ENCODE peak calls at places on chromosomes 1 and 21, in eight cellular contexts. H is K562; E is stomach; P is keratinocyte; I is A549; B is pancreas; F is MM.1S; K is CD8-positive, alpha-beta T cell. C is an unnamed sample.

GRCh38 chr1:71196685-71197084 is 115.8 kb upstream of the ZRANB2 start:
- DNase-seq in I (peak), H (no peak), E (no peak), F (peak), B (no peak), K (no peak), P (no peak), C (peak)

GRCh38 chr1:152622803-152623202 is at the start of gene LCE3A:
- DNase-seq in B (peak), H (no peak), I (no peak), K (no peak), F (peak), P (no peak), E (no peak), C (no peak)

GRCh38 chr1:12143631-12144155 is 23.1 kb upstream of the TNFRSF1B start:
- DNase-seq in I (no peak), K (no peak), E (peak), B (peak), F (no peak), H (peak), P (no peak), C (peak)

GRCh38 chr21:28212056-28212455 is 780.6 kb downstream of the LTN1 start:
- DNase-seq in K (no peak), B (no peak), H (no peak), F (no peak), P (no peak), E (no peak), I (no peak), C (no peak)

GRCh38 chr1:194658090-194658439 is 1471.7 kb upstream of the B3GALT2 start:
- DNase-seq in F (peak), K (no peak), B (no peak), E (no peak), I (no peak), H (peak), P (no peak), C (peak)

GRCh38 chr1:7046314-7046713 is 261.1 kb downstream of the CAMTA1 start:
- DNase-seq in K (no peak), F (no peak), E (peak), I (no peak), B (no peak), H (no peak), P (no peak), C (peak)

GRCh38 chr1:26535201-26535600 is 5.6 kb downstream of the RPS6KA1 start:
- DNase-seq in H (no peak), B (no peak), K (no peak), I (no peak), P (no peak), F (no peak), E (no peak), C (no peak)

GRCh38 chr1:16155537-16156410 is at the start of gene EPHA2:
- DNase-seq in B (peak), E (peak), H (no peak), K (no peak), F (no peak), P (no peak), I (peak), C (peak)

GRCh38 chr1:205582471-205583291 is 49.1 kb downstream of the ELK4 start:
- DNase-seq in F (no peak), H (no peak), B (no peak), I (no peak), P (no peak), K (no peak), E (peak), C (no peak)

GRCh38 chr1:214761030-214761429 is 158.0 kb downstream of the CENPF start:
- DNase-seq in F (no peak), B (no peak), H (no peak), K (no peak), P (no peak), E (no peak), I (no peak), C (no peak)

GRCh38 chr1:57258616-57259330 is 165.1 kb downstream of the DAB1 start:
- DNase-seq in B (no peak), F (no peak), H (no peak), I (no peak), P (no peak), K (no peak), E (no peak), C (no peak)

GRCh38 chr1:225651872-225652725 is 824 bp downstream of the ENAH start:
- DNase-seq in I (no peak), E (no peak), P (no peak), B (peak), F (peak), H (no peak), K (no peak), C (peak)

GRCh38 chr1:214833357-214833756 is 230.4 kb downstream of the CENPF start:
- DNase-seq in P (no peak), F (no peak), H (no peak), E (no peak), K (no peak), I (no peak), B (no peak), C (no peak)

GRCh38 chr1:221522440-221523050 is 219.3 kb downstream of the DUSP10 start:
- DNase-seq in P (no peak), F (no peak), I (no peak), K (no peak), B (no peak), H (no peak), E (no peak), C (no peak)

GRCh38 chr1:32215629-32216505 is 6.3 kb downstream of the TMEM234 start:
- DNase-seq in I (peak), B (no peak), P (no peak), E (peak), H (peak), K (peak), F (peak), C (peak)

GRCh38 chr1:240618946-240619345 is 7.0 kb upstream of the GREM2 start:
- DNase-seq in F (no peak), E (no peak), I (no peak), P (no peak), B (no peak), K (no peak), H (no peak), C (no peak)

GRCh38 chr1:3693321-3693720 is 41.0 kb downstream of the TP73 start:
- DNase-seq in K (no peak), B (no peak), F (no peak), E (no peak), H (no peak), I (no peak), P (no peak), C (no peak)

GRCh38 chr1:160874935-160875334 is 10.0 kb downstream of the ITLN1 start:
- DNase-seq in F (no peak), B (no peak), P (no peak), H (no peak), I (no peak), K (no peak), E (no peak), C (no peak)

GRCh38 chr1:53156783-53157182 is 14.3 kb upstream of the SLC1A7 start:
- DNase-seq in K (no peak), B (no peak), P (no peak), H (no peak), I (no peak), E (no peak), F (no peak), C (no peak)

GRCh38 chr1:242826706-242827336 is 302.3 kb upstream of the PLD5 start:
- DNase-seq in H (no peak), P (no peak), I (no peak), B (no peak), K (no peak), F (no peak), E (no peak), C (no peak)

GRCh38 chr1:59124166-59124565 is 172.7 kb upstream of the FGGY start:
- DNase-seq in I (no peak), K (no peak), H (no peak), P (no peak), E (no peak), F (no peak), B (no peak), C (peak)

GRCh38 chr1:237562247-237562823 is 328.4 kb downstream of the ZP4 start:
- DNase-seq in E (no peak), K (no peak), H (peak), P (peak), F (peak), I (peak), B (no peak), C (peak)

DNA sequence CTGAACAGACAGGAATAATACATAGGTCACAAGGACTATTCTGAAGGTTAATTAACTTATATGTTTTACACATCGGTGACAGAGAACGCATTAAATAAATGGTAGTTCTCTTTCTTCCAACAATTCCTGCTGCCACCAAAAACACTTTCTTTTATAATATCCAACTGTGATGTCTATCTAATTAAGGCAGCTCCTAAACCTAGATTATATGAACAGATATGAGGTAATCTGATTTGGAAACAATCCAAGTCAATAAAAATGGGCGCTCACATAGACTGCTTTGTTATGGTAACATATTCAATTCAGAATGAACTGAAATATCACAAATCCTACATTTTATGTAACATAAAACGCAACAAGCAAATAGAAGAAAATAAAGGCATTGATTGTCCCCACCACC is 16.0 kb downstream of the CYYR1 start:
- DNase-seq in F (no peak), H (no peak), E (no peak), B (no peak), I (no peak), P (no peak), K (no peak), C (no peak)
- TF ChIP-seq CTCF in F (no peak), H (no peak), E (no peak), B (no peak), I (no peak), P (no peak), K (no peak), C (no peak)

GRCh38 chr1:34865573-34865972 is 6.0 kb upstream of the SMIM12 start:
- DNase-seq in H (no peak), P (no peak), E (no peak), B (peak), K (no peak), I (no peak), F (no peak), C (no peak)
- H3K4me3 ChIP-seq in H (no peak), P (peak), E (peak), B (peak), K (peak), I (peak), F (peak), C (peak)

DNA sequence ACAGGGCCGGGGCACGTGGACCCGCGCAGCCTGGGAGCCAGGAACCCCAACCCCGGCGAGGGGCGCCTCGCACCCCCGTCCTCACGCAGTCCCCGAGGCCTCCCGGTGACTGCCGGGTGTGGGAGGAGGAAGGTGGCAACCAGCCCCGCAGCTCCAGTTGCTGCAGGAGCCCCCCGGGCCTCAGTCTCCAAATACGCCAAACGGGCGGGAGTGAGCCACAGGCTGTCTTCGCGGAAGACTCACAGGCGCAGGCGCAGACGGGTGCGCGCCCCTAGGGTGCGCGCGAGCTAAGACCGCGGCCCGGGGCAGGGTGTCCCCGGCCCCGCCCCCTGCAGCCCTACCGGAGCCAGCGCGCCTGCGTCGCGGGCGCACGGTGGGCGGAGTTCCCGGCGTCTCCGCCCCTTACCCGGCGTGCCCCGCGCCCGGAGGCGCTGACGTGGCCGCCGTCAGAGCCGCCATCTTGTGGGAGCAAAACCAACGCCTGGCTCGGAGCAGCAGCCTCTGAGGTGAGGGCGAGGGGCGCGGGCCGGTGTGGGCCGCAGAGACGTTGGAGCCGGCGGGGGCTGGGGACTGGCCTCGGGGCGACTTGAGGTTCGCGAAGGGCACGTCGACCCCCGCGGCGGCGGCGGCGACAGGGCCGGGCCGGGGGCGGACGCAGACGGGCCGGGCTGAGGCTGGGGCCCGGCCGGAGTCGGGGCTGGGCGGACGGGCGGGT is at the start of gene ARF1:
- DNase-seq in I (peak), K (peak), B (peak), F (peak), H (peak), E (peak), P (peak), C (peak)
- TF ChIP-seq CTCF in I (no peak), K (no peak), B (no peak), F (no peak), H (peak), E (no peak), P (no peak), C (no peak)

GRCh38 chr1:1920057-1920607 is 1.1 kb upstream of the TMEM52 start:
- DNase-seq in P (no peak), K (no peak), I (no peak), B (no peak), F (no peak), E (no peak), H (no peak), C (no peak)

GRCh38 chr1:1917995-1918900 is 831 bp downstream of the TMEM52 start:
- DNase-seq in F (no peak), E (no peak), K (no peak), P (no peak), I (no peak), H (no peak), B (peak), C (no peak)

GRCh38 chr1:1920608-1921458 is 1.8 kb upstream of the TMEM52 start:
- DNase-seq in B (peak), H (no peak), P (no peak), F (peak), I (no peak), E (no peak), K (no peak), C (no peak)

GRCh38 chr1:1918901-1919303 is at the start of gene TMEM52:
- DNase-seq in F (no peak), H (peak), P (no peak), B (peak), K (peak), E (no peak), I (no peak), C (no peak)

GRCh38 chr1:1919304-1920056 is 401 bp upstream of the TMEM52 start:
- DNase-seq in P (peak), K (peak), E (peak), I (peak), F (peak), H (peak), B (peak), C (peak)
- H3K4me3 ChIP-seq in P (peak), K (peak), E (peak), I (peak), F (peak), H (peak), B (peak), C (peak)

GRCh38 chr21:35340273-35340672 is 291.2 kb upstream of the RUNX1 start:
- DNase-seq in H (no peak), P (no peak), F (no peak), B (no peak), K (no peak), E (peak), I (no peak), C (no peak)
- TF ChIP-seq CTCF in H (no peak), P (no peak), F (peak), B (no peak), K (no peak), E (no peak), I (no peak), C (no peak)

GRCh38 chr1:150273310-150273709 is 720 bp downstream of the C1orf54 start:
- DNase-seq in P (no peak), K (no peak), F (no peak), I (no peak), H (no peak), B (no peak), E (no peak), C (no peak)

GRCh38 chr1:150268706-150269403 is at the start of gene APH1A:
- DNase-seq in F (peak), P (no peak), I (peak), B (peak), E (peak), K (peak), H (peak), C (peak)

GRCh38 chr1:150268342-150268705 is 492 bp downstream of the APH1A start:
- DNase-seq in K (no peak), H (peak), B (no peak), P (no peak), E (peak), F (peak), I (peak), C (peak)

GRCh38 chr1:150267896-150268295 is 920 bp downstream of the APH1A start:
- DNase-seq in I (no peak), F (no peak), K (no peak), P (no peak), B (no peak), H (no peak), E (no peak), C (no peak)

GRCh38 chr1:150272379-150272840 is at the start of gene C1orf54:
- DNase-seq in F (no peak), H (no peak), E (no peak), P (no peak), I (no peak), K (no peak), B (no peak), C (peak)
- H3K4me3 ChIP-seq in F (no peak), H (no peak), E (peak), P (no peak), I (no peak), K (no peak), B (no peak), C (peak)

C was measured in fibroblast of pulmonary artery.